ENCODE peak calls at places on chromosomes 6 and 20, in eight cellular contexts. Z is GM23338, K is PC-9, Q is gastrocnemius medialis, C is spleen, G is ovary, A is lower lobe of right lung, L is heart right ventricle. H is an unnamed sample. For H3K27me3, the result is how much of the 10 kb centered on the place peaks cover.

GRCh38 chr20:45867811-45868176 is 10.4 kb downstream of the ZSWIM3 start:
- DNase-seq in Z (no peak), K (no peak), Q (no peak), C (no peak), G (no peak), A (no peak), L (no peak), H (no peak)

GRCh38 chr6:45420909-45421699 is 43.4 kb upstream of the SUPT3H start:
- DNase-seq in Z (peak), K (no peak), Q (no peak), C (no peak), G (no peak), A (no peak), L (no peak), H (no peak)

GRCh38 chr6:131602913-131603312 is 25.1 kb downstream of the MED23 start:
- DNase-seq in Z (no peak), K (no peak), Q (no peak), C (no peak), G (no peak), A (no peak), L (no peak), H (peak)

GRCh38 chr6:170057961-170058877 is 232.7 kb downstream of the DLL1 start:
- DNase-seq in Z (no peak), K (no peak), Q (no peak), C (peak), G (peak), A (peak), L (no peak), H (no peak)

GRCh38 chr6:134493789-134494188 is 175.9 kb upstream of the SGK1 start:
- DNase-seq in Z (peak), K (no peak), Q (no peak), C (no peak), G (no peak), A (no peak), L (no peak), H (no peak)

GRCh38 chr6:13523826-13524622 is 36.6 kb upstream of the GFOD1 start:
- DNase-seq in Z (no peak), K (no peak), Q (peak), C (no peak), G (no peak), A (no peak), L (no peak), H (no peak)

GRCh38 chr6:32852844-32853540 is 512 bp downstream of the TAP1 start:
- DNase-seq in Z (peak), K (peak), Q (no peak), C (peak), G (peak), A (peak), L (no peak), H (peak)

GRCh38 chr6:142871910-142872331 is 73.1 kb downstream of the HIVEP2 start:
- DNase-seq in Z (no peak), K (no peak), Q (peak), C (no peak), G (no peak), A (no peak), L (no peak), H (peak)

GRCh38 chr6:36113049-36113448 is 17.3 kb upstream of the MAPK13 start:
- DNase-seq in Z (no peak), K (no peak), Q (no peak), C (no peak), G (no peak), A (no peak), L (no peak), H (no peak)

GRCh38 chr20:35756404-35756803 is 14.3 kb upstream of the RBM39 start:
- DNase-seq in Z (no peak), K (no peak), Q (no peak), C (no peak), G (no peak), A (no peak), L (no peak), H (no peak)

GRCh38 chr6:141956046-141956761 is 176.5 kb upstream of the GJE1 start:
- DNase-seq in Z (no peak), K (no peak), Q (no peak), C (no peak), G (no peak), A (no peak), L (no peak), H (peak)

GRCh38 chr20:4038047-4038459 is 22.7 kb upstream of the RNF24 start:
- DNase-seq in Z (peak), K (peak), Q (peak), C (peak), G (no peak), A (peak), L (peak), H (peak)

GRCh38 chr6:142544199-142544838 is 242.5 kb downstream of the ADGRG6 start:
- DNase-seq in Z (no peak), K (no peak), Q (no peak), C (no peak), G (no peak), A (no peak), L (no peak), H (no peak)

GRCh38 chr20:35405775-35406174 is 6.0 kb downstream of the UQCC1 start:
- DNase-seq in Z (no peak), K (no peak), Q (no peak), C (no peak), G (no peak), A (no peak), L (no peak), H (no peak)

GRCh38 chr6:147604373-147604772 is 95.9 kb downstream of the SAMD5 start:
- DNase-seq in Z (no peak), K (no peak), Q (no peak), C (no peak), G (no peak), A (no peak), L (no peak), H (no peak)

GRCh38 chr6:5813625-5814027 is 193.1 kb downstream of the NRN1 start:
- DNase-seq in Z (no peak), K (no peak), Q (no peak), C (no peak), G (no peak), A (no peak), L (no peak), H (no peak)

GRCh38 chr6:5817869-5818268 is 188.9 kb downstream of the NRN1 start:
- DNase-seq in Z (no peak), K (no peak), Q (no peak), C (no peak), G (no peak), A (no peak), L (no peak), H (no peak)

GRCh38 chr6:5814116-5814515 is 192.6 kb downstream of the NRN1 start:
- DNase-seq in Z (no peak), K (no peak), Q (no peak), C (no peak), G (no peak), A (no peak), L (no peak), H (no peak)

DNA sequence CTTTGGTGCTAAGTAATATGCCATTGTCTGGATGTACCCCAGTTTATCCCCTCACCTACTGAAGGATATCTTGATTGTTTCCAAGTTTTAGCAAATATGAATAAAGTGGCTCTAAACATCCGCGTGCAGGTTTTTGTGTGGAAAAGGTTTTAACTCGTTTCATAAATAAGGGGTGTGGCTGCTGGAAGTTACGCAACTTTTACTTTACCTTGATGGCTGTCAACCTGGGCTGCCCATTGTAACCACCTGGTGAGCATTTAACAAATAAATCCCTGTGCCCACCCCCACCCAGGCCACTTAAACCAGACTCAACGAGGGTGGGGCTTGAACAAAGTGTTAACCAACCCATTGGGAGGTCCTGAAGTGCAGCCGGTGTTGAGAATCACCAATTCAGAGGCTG is 187.8 kb downstream of the NRN1 start:
- DNase-seq in Z (no peak), K (no peak), Q (no peak), C (no peak), G (no peak), A (no peak), L (no peak), H (no peak)
- H3K4me3 ChIP-seq in Z (no peak), K (no peak), Q (no peak), C (no peak), G (no peak), A (no peak), L (no peak), H (no peak)

GRCh38 chr6:85660181-85660611 is 17.5 kb upstream of the SYNCRIP start:
- DNase-seq in Z (no peak), K (no peak), Q (no peak), C (no peak), G (no peak), A (no peak), L (no peak), H (peak)
- TF ChIP-seq CTCF in Z (no peak), K (no peak), Q (no peak), C (no peak), G (no peak), A (no peak), L (no peak), H (peak)

GRCh38 chr20:609371-609964 is 641 bp downstream of the TCF15 start:
- DNase-seq in Z (peak), K (no peak), Q (no peak), C (no peak), G (no peak), A (peak), L (no peak), H (no peak)

GRCh38 chr20:608970-609369 is 1.1 kb downstream of the TCF15 start:
- DNase-seq in Z (no peak), K (no peak), Q (no peak), C (no peak), G (no peak), A (no peak), L (no peak), H (no peak)

GRCh38 chr20:611843-612185 is 1.7 kb upstream of the TCF15 start:
- DNase-seq in Z (peak), K (no peak), Q (no peak), C (no peak), G (no peak), A (peak), L (no peak), H (no peak)

GRCh38 chr20:611047-611842 is 1.1 kb upstream of the TCF15 start:
- DNase-seq in Z (no peak), K (peak), Q (no peak), C (no peak), G (no peak), A (peak), L (no peak), H (no peak)

DNA sequence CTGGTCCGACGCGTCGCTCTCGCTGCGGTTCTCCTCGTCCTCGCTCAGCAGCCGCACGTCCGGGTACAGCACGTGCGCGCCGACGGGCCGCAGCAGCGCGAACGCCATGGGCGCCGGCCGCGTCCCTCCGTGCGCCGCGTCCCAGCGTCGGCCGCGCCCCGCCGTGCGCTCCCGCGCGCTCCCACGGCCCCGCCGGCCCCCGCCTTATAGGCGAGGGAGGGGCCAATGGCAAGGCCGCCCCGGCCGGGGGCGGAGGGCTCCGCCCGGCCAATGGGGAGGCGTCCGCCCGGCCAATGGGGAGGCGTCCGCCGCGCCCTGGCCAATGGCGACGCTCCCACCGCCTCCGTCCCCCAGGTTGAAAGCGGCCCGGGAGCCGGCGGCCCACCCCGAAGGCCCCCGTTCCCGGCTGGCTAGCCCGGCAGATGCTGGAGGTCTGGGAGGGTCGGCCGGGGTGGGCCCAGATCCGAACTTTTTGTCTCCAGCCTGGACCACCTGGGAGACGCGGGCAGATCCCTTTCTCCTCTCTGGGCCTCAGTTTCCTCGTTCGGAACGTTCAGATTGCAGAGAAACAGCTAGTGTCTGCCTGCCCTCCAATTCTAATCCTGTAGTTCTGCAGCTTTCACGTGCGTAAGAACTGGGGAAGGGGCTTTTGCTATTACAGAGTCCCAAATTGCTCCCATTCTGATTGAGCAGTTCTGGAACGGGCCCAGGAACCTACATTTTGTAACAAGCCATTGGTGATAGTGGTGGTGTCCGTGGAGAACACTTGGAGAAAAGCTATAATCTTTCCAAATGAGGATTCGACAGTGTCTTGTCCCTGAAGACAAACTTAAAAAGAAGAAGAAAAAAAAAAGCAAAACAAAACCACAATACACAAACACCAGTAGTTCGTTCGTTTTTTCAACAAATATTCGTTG is at the start of gene TCF15:
- DNase-seq in Z (peak), K (no peak), Q (no peak), C (no peak), G (no peak), A (peak), L (peak), H (peak)
- H3K27me3 ChIP-seq in Z (under half), K (under half), Q (under half), C (half or more), G (under half), A (half or more), L (under half), H (under half)

DNA sequence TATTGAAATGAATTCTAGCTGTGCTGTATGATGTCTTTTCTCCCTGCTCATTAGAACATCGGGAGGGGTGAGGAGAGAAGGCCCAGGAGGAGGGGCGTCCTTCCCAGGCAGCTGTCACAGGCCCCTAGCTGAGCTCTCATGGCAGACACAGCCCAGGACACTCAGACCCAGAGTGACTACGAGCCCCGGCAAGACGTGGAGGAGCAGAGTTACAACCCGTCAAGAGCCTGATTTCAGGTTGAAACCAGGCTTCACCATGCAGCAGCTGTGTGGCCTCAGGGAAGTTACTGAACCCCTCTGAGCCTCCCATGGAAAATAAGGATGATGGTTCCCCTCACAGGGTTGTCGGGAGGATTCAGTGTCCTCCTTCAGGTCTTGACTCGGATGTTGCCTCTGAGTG is 417.5 kb upstream of the SULF2 start:
- DNase-seq in Z (no peak), K (no peak), Q (no peak), C (no peak), G (no peak), A (no peak), L (no peak), H (no peak)
- H3K4me3 ChIP-seq in Z (no peak), K (no peak), Q (no peak), C (no peak), G (no peak), A (no peak), L (no peak), H (no peak)

H was measured in brain microvascular endothelial cell.